ENCODE peak calls at places on chromosomes 2 and 18, in eight cellular contexts. E, N, I, P, U, D, C and F are unnamed samples.

GRCh38 chr2:42223822-42224268 is 54.7 kb downstream of the EML4 start:
- DNase-seq in P (no peak), D (no peak), U (no peak), E (no peak), C (no peak), I (no peak), N (no peak), F (no peak)

GRCh38 chr2:157053876-157054275 is 203.6 kb upstream of the GALNT5 start:
- DNase-seq in C (no peak), N (no peak), E (no peak), I (no peak), D (no peak), U (no peak), P (no peak), F (no peak)

GRCh38 chr2:43708891-43709290 is 32.7 kb upstream of the C1GALT1C1L start:
- DNase-seq in N (no peak), P (no peak), C (no peak), D (no peak), U (no peak), I (no peak), E (no peak), F (no peak)

GRCh38 chr2:121400206-121400605 is 115.2 kb upstream of the TFCP2L1 start:
- DNase-seq in U (no peak), C (no peak), I (no peak), D (no peak), N (no peak), P (no peak), E (no peak), F (no peak)

GRCh38 chr2:31987454-31987853 is 23.4 kb downstream of the MEMO1 start:
- DNase-seq in E (no peak), U (no peak), D (no peak), P (no peak), N (no peak), I (no peak), C (no peak), F (peak)

GRCh38 chr2:206201075-206201848 is 41.6 kb downstream of the EEF1B2 start:
- DNase-seq in U (no peak), E (no peak), N (no peak), P (no peak), D (no peak), I (no peak), C (no peak), F (no peak)

GRCh38 chr2:100391735-100392515 is 25.5 kb downstream of the CHST10 start:
- DNase-seq in P (no peak), I (no peak), C (no peak), E (no peak), N (no peak), U (no peak), D (no peak), F (no peak)

GRCh38 chr2:26363323-26363722 is 16.7 kb upstream of the ADGRF3 start:
- DNase-seq in I (no peak), C (no peak), U (no peak), D (no peak), P (no peak), E (no peak), N (no peak), F (no peak)

GRCh38 chr18:5585653-5586052 is 41.9 kb upstream of the EPB41L3 start:
- DNase-seq in E (no peak), I (no peak), P (no peak), U (no peak), N (no peak), C (no peak), D (no peak), F (no peak)

GRCh38 chr18:9542924-9543323 is 67.6 kb downstream of the RALBP1 start:
- DNase-seq in D (no peak), N (no peak), C (no peak), E (no peak), U (no peak), P (no peak), I (no peak), F (no peak)

GRCh38 chr2:117815946-117816345 is 1.5 kb downstream of the DDX18 start:
- DNase-seq in C (no peak), D (no peak), I (no peak), N (no peak), P (no peak), E (no peak), U (no peak), F (no peak)

GRCh38 chr18:79961527-79962291 is 2.7 kb upstream of the HSBP1L1 start:
- DNase-seq in E (no peak), I (no peak), D (no peak), P (no peak), U (no peak), N (no peak), C (no peak), F (no peak)

GRCh38 chr18:8349608-8350323 is 259.5 kb upstream of the RAB12 start:
- DNase-seq in E (no peak), P (no peak), N (no peak), D (no peak), C (no peak), U (no peak), I (no peak), F (no peak)

GRCh38 chr18:58432050-58432727 is 196.7 kb downstream of the ALPK2 start:
- DNase-seq in I (no peak), C (no peak), N (no peak), D (no peak), P (no peak), E (no peak), U (no peak), F (no peak)

GRCh38 chr18:12559319-12559718 is 98.6 kb downstream of the SPIRE1 start:
- DNase-seq in I (no peak), U (no peak), N (no peak), E (no peak), P (no peak), D (no peak), C (no peak), F (no peak)

GRCh38 chr2:73877071-73877802 is 15.6 kb upstream of the ACTG2 start:
- DNase-seq in P (no peak), C (no peak), N (no peak), D (no peak), E (no peak), U (no peak), I (no peak), F (no peak)

GRCh38 chr2:223943561-223944008 is 1.6 kb downstream of the WDFY1 start:
- DNase-seq in U (no peak), E (no peak), C (no peak), N (no peak), I (no peak), P (no peak), D (no peak), F (peak)

GRCh38 chr2:177281400-177282021 is 17.0 kb upstream of the NFE2L2 start:
- DNase-seq in E (no peak), D (no peak), I (no peak), U (no peak), P (no peak), C (no peak), N (no peak), F (no peak)

GRCh38 chr2:85758361-85759256 is 4.8 kb downstream of the ATOH8 start:
- DNase-seq in C (no peak), D (no peak), E (no peak), U (no peak), I (peak), N (no peak), P (no peak), F (no peak)

GRCh38 chr2:152622228-152622627 is 95.0 kb downstream of the PRPF40A start:
- DNase-seq in P (no peak), C (no peak), I (no peak), N (no peak), E (no peak), U (no peak), D (no peak), F (no peak)

GRCh38 chr2:229129738-229130371 is 141.2 kb downstream of the PID1 start:
- DNase-seq in C (no peak), U (no peak), D (no peak), E (no peak), N (no peak), P (no peak), I (no peak), F (no peak)